ENCODE peak calls at places on chromosome 7, in four cellular contexts. V is left lung, O is sigmoid colon, W is transverse colon. D is an unnamed sample.

GRCh38 chr7:34309116-34309515 is 348.9 kb upstream of the NPSR1 start:
- DNase-seq in V (no peak), W (no peak), O (no peak), D (no peak)

GRCh38 chr7:131606346-131607290 is 50.2 kb upstream of the PODXL start:
- DNase-seq in W (no peak), V (no peak), O (no peak), D (no peak)

GRCh38 chr7:22990588-22990949 is 23.4 kb downstream of the HYCC1 start:
- DNase-seq in V (no peak), O (no peak), W (no peak), D (peak; percentile 57)

GRCh38 chr7:36153571-36154097 is 580 bp downstream of the EEPD1 start:
- DNase-seq in O (peak; percentile 77), V (peak; percentile 92), W (no peak), D (no peak)

GRCh38 chr7:68862736-68863135 is 735.5 kb upstream of the AUTS2 start:
- DNase-seq in W (no peak), V (no peak), O (no peak), D (no peak)

GRCh38 chr7:2757904-2758672 is 70.1 kb downstream of the AMZ1 start:
- DNase-seq in V (peak; percentile 45), O (peak; percentile 90), W (peak; percentile 44), D (peak; percentile 98)

GRCh38 chr7:86932038-86932512 is 127.4 kb downstream of the ELAPOR2 start:
- DNase-seq in O (no peak), V (no peak), W (no peak), D (peak; percentile 49)

GRCh38 chr7:145398758-145399157 is 562.9 kb upstream of the TPK1 start:
- DNase-seq in W (no peak), V (no peak), O (no peak), D (no peak)

GRCh38 chr7:157718303-157719007 is 381.7 kb downstream of the DNAJB6 start:
- DNase-seq in O (peak; percentile 44), V (no peak), W (no peak), D (no peak)

GRCh38 chr7:2258661-2259365 is 16.8 kb downstream of the NUDT1 start:
- DNase-seq in V (peak; percentile 73), W (no peak), O (no peak), D (no peak)

GRCh38 chr7:22373388-22373787 is 16.4 kb upstream of the RAPGEF5 start:
- DNase-seq in O (no peak), V (no peak), W (no peak), D (no peak)

GRCh38 chr7:115603416-115603815 is 427.1 kb downstream of the TFEC start:
- DNase-seq in V (peak; percentile 41), W (no peak), O (no peak), D (no peak)

GRCh38 chr7:141243368-141243767 is 169.5 kb downstream of the TMEM178B start:
- DNase-seq in W (no peak), V (no peak), O (no peak), D (no peak)

GRCh38 chr7:69910150-69910549 is 311.9 kb downstream of the AUTS2 start:
- DNase-seq in W (no peak), O (no peak), V (peak; percentile 57), D (no peak)

GRCh38 chr7:50791363-50791762 is 8.7 kb upstream of the GRB10 start:
- DNase-seq in V (no peak), O (no peak), W (no peak), D (no peak)

GRCh38 chr7:77436889-77437265 is 20.7 kb upstream of the GSAP start:
- DNase-seq in W (no peak), O (no peak), V (no peak), D (no peak)

GRCh38 chr7:157018328-157018996 is 8.0 kb upstream of the MNX1 start:
- DNase-seq in W (no peak), O (no peak), V (no peak), D (no peak)

GRCh38 chr7:30970594-30971094 is 6.9 kb downstream of the GHRHR start:
- DNase-seq in O (no peak), V (no peak), W (no peak), D (no peak)

GRCh38 chr7:30969604-30969970 is 5.8 kb downstream of the GHRHR start:
- DNase-seq in W (no peak), O (peak; percentile 36), V (no peak), D (no peak)

GRCh38 chr7:30970074-30970473 is 6.3 kb downstream of the GHRHR start:
- DNase-seq in V (no peak), O (no peak), W (no peak), D (no peak)

GRCh38 chr7:30968747-30969603 is 5.2 kb downstream of the GHRHR start:
- DNase-seq in W (no peak), O (peak; percentile 59), V (no peak), D (no peak)

DNA sequence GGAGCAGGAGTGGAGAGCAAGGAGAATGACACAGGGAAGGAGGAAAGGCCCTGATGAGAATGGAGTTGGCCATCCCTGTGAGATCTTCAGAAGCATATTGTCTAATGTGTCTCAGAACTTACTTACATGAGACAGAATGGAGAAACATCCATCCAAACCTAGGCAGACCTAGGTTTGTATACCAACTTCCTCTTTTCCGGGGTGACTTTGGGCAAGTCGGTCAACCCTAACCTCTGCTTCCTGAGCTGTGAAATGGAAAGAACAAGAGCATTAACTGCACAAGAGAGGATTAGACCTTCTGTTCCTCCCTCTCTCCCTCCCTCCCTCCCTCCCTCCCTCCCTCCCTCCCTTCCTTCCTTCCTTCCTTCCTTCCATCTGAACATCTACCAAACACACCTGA is 4.5 kb downstream of the GHRHR start:
- DNase-seq in O (no peak), W (no peak), V (no peak), D (no peak)
- H3K27me3 ChIP-seq in O (peaks cover 4% of the 10 kb centered on the region), W (no peaks in the 10 kb centered on the region), V (no peaks in the 10 kb centered on the region), D (peaks cover 16% of the 10 kb centered on the region)

GRCh38 chr7:32761451-32762320 is 129.9 kb downstream of the KBTBD2 start:
- DNase-seq in V (peak; percentile 64), W (no peak), O (peak; percentile 62), D (no peak)
- H3K4me3 ChIP-seq in V (no peak overlapping the region), W (no peak overlapping the region), O (no peak overlapping the region), D (peak overlapping the region; percentile 45)

DNA sequence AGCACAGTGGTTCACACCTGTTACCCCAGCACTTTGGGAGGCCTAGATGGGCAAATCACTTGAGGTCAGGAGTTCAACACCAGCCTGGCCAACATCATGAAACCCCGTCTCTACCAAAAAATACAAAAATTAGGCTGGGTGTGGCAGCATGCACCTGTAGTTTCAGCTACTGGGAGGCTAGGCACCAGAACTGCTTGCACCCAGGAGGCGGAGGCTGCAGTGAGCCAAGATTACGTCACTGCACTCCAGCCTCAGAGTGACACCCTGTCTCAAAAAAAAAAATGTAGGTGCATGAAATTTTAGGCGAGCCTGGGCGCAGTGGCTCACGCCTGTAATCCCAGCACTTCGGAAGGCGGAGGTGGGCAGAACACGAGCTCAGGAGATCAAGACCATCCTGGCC is 9.6 kb downstream of the BCL7B start:
- DNase-seq in W (no peak), V (no peak), O (no peak), D (no peak)
- H3K27me3 ChIP-seq in W (no peaks in the 10 kb centered on the region), V (no peaks in the 10 kb centered on the region), O (no peaks in the 10 kb centered on the region), D (no peaks in the 10 kb centered on the region)

GRCh38 chr7:1158203-1159126 is 1.5 kb downstream of the ZFAND2A start:
- DNase-seq in W (no peak), O (no peak), V (peak; percentile 55), D (no peak)

GRCh38 chr7:1159933-1160664 is at the start of gene ZFAND2A:
- DNase-seq in V (peak; percentile 99), O (peak; percentile 99), W (peak; percentile 99), D (peak; percentile 98)

GRCh38 chr7:1160665-1161010 is 642 bp upstream of the ZFAND2A start:
- DNase-seq in O (no peak), V (peak; percentile 84), W (peak; percentile 40), D (no peak)

GRCh38 chr7:1154172-1154739 is 5.7 kb downstream of the ZFAND2A start:
- DNase-seq in V (peak; percentile 48), O (no peak), W (no peak), D (no peak)

DNA sequence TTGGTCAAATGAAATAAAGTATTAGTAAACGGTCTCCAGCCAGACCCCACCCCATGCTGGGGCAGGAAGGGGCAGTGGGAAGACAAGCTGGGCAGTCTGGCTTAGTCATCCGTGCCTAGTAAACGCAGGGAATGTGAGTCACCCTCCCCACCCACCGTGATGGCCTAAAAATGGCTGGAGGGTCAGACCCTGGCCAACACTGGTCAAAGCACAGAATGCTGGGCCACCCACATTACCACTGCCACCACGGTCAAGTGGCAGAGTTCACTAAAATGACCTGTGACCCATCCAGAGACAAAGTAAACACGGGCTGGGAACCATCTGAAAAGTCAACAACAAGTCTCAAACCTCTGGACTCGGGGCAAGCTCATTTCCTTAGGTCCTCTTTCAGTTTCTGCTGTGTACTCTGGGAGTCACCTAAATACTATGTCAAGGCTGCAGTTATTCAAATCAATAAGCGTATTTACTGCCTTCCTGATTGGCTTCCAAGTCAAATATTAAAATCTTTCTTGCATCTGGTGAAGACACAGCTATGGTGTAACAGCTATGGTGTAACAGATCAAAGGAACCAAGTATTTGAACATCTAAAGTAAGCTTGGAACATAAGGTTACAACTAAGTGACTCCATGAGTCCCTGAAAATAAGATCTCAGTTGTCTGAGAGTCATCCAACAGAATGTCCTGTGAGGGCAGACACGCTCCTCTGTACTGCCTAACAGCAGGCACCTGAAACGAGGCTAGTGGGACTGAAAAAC is 3.0 kb downstream of the ZFAND2A start:
- DNase-seq in W (peak; percentile 63), V (peak; percentile 34), O (no peak), D (peak; percentile 60)
- H3K4me3 ChIP-seq in W (no peak overlapping the region), V (no peak overlapping the region), O (no peak overlapping the region), D (no peak overlapping the region)

GRCh38 chr7:29920491-29920890 is 69.1 kb downstream of the SCRN1 start:
- DNase-seq in O (no peak), W (no peak), V (no peak), D (no peak)

GRCh38 chr7:29921404-29922010 is 68.1 kb downstream of the SCRN1 start:
- DNase-seq in O (no peak), V (no peak), W (peak; percentile 35), D (peak; percentile 52)

GRCh38 chr7:29918850-29919249 is 70.8 kb downstream of the SCRN1 start:
- DNase-seq in O (no peak), W (no peak), V (no peak), D (no peak)

GRCh38 chr7:29917583-29917982 is 72.0 kb downstream of the SCRN1 start:
- DNase-seq in O (no peak), V (no peak), W (no peak), D (no peak)

GRCh38 chr7:29919790-29920189 is 69.8 kb downstream of the SCRN1 start:
- DNase-seq in V (no peak), W (no peak), O (no peak), D (no peak)
- H3K27me3 ChIP-seq in V (no peaks in the 10 kb centered on the region), W (no peaks in the 10 kb centered on the region), O (no peaks in the 10 kb centered on the region), D (no peaks in the 10 kb centered on the region)

DNA sequence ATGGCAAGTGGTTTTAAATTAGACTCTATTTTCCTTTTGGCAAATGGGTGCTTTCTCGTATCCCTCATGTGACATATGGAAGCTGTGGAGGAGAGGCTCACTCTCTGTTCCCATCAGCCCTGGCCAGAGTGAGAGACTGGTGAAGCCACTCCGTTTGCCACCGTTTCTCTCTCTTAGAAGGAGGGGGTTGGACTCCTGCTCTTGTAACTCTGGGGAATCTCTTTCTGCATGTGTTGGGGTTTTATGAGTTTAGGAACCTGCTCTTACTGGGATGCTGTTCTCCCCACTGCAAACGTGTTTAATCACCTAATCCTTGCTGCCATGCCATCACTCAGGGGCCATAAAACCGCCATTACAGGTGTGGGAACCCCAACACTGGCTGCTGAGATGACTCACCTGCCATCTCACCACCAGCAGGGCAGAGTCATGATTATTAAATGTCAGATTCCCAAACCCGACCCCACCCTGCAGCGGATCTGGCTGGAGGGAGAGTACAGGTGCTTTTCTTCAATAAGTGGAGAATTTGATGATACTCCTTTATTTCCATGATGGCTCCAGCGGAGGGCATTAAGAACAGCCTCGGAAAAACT is 103.2 kb downstream of the ADCY1 start:
- DNase-seq in W (no peak), V (no peak), O (no peak), D (no peak)
- H3K4me3 ChIP-seq in W (no peak overlapping the region), V (no peak overlapping the region), O (no peak overlapping the region), D (no peak overlapping the region)

GRCh38 chr7:408651-409343 is 110.8 kb downstream of the PDGFA start:
- DNase-seq in V (peak; percentile 67), W (no peak), O (peak; percentile 40), D (no peak)
- H3K27me3 ChIP-seq in V (no peaks in the 10 kb centered on the region), W (peaks cover 2% of the 10 kb centered on the region), O (peaks cover 14% of the 10 kb centered on the region), D (peaks cover 7% of the 10 kb centered on the region)